ENCODE peak calls at places on chromosomes 4 and X, in six cellular contexts. Q is AG09309, M is stomach, Y is dorsolateral prefrontal cortex, W is gastrocnemius medialis, X is RWPE2. O is an unnamed sample.

GRCh38 chr4:133624744-133625143 is 475.6 kb downstream of the PCDH10 start:
- DNase-seq in Y (no peak), X (no peak), W (no peak), M (no peak), Q (no peak), O (no peak)

GRCh38 chr4:178471994-178472393 is 1029.8 kb upstream of the AGA start:
- DNase-seq in M (no peak), Q (no peak), Y (no peak), X (no peak), W (no peak), O (no peak)

GRCh38 chrX:133965321-133965720 is 20.1 kb downstream of the GPC3 start:
- DNase-seq in X (no peak), Q (no peak), Y (no peak), W (no peak), M (no peak), O (no peak)

GRCh38 chrX:9149831-9150230 is 115.9 kb upstream of the FAM9B start:
- DNase-seq in X (no peak), W (no peak), Y (no peak), Q (no peak), M (no peak), O (no peak)

GRCh38 chrX:98338544-98338943 is 1454.8 kb downstream of the RPA4 start:
- DNase-seq in M (no peak), X (no peak), Q (no peak), Y (no peak), W (no peak), O (no peak)

GRCh38 chrX:34586936-34587335 is 70.1 kb downstream of the TMEM47 start:
- DNase-seq in Q (no peak), Y (no peak), W (no peak), X (no peak), M (no peak), O (no peak)

GRCh38 chr4:140152760-140153418 is 1.1 kb downstream of the MAML3 start:
- DNase-seq in W (peak), Y (peak), X (peak), Q (no peak), M (peak), O (no peak)

GRCh38 chr4:105990933-105991332 is 95.7 kb downstream of the NPNT start:
- DNase-seq in W (peak), Y (peak), X (peak), Q (peak), M (peak), O (no peak)

GRCh38 chr4:122716825-122717448 is 15.6 kb upstream of the BBS12 start:
- DNase-seq in X (peak), Y (no peak), M (peak), W (peak), Q (no peak), O (no peak)

GRCh38 chr4:15753786-15754185 is 24.3 kb upstream of the CD38 start:
- DNase-seq in M (no peak), W (peak), X (no peak), Y (no peak), Q (no peak), O (no peak)

GRCh38 chr4:187565416-187565815 is 430.2 kb upstream of the ZFP42 start:
- DNase-seq in Y (no peak), W (no peak), X (no peak), Q (no peak), M (no peak), O (no peak)

GRCh38 chr4:103097112-103097511 is 2.5 kb downstream of the BDH2 start:
- DNase-seq in Q (no peak), X (no peak), Y (no peak), M (no peak), W (no peak), O (no peak)

GRCh38 chr4:97504713-97505112 is 638.6 kb downstream of the STPG2 start:
- DNase-seq in W (no peak), Y (no peak), Q (no peak), M (no peak), X (no peak), O (no peak)

GRCh38 chrX:39616098-39616729 is 481.5 kb downstream of the BCOR start:
- DNase-seq in M (no peak), Y (no peak), W (no peak), X (no peak), Q (no peak), O (no peak)

GRCh38 chr4:159390648-159391047 is 287.8 kb downstream of the RAPGEF2 start:
- DNase-seq in X (peak), W (no peak), Q (peak), M (no peak), Y (no peak), O (peak)

GRCh38 chr4:2261110-2261852 is 628 bp downstream of the MXD4 start:
- DNase-seq in Q (no peak), X (peak), Y (peak), W (peak), M (peak), O (no peak)

GRCh38 chr4:103018391-103019318 is 850 bp downstream of the SLC9B1 start:
- DNase-seq in X (no peak), M (no peak), Y (no peak), W (peak), Q (no peak), O (no peak)

GRCh38 chr4:2875556-2875955 is 31.9 kb downstream of the ADD1 start:
- DNase-seq in W (no peak), Q (no peak), Y (no peak), X (no peak), M (no peak), O (no peak)

GRCh38 chr4:16642897-16643296 is 255.5 kb downstream of the LDB2 start:
- DNase-seq in Y (no peak), M (no peak), Q (no peak), X (no peak), W (no peak), O (no peak)

GRCh38 chr4:125664091-125664767 is 349.5 kb downstream of the FAT4 start:
- DNase-seq in X (no peak), W (no peak), Q (no peak), M (no peak), Y (no peak), O (no peak)

GRCh38 chr4:7650606-7651400 is 216.1 kb upstream of the PSAPL1 start:
- DNase-seq in Q (no peak), W (no peak), M (no peak), Y (no peak), X (peak), O (no peak)

DNA sequence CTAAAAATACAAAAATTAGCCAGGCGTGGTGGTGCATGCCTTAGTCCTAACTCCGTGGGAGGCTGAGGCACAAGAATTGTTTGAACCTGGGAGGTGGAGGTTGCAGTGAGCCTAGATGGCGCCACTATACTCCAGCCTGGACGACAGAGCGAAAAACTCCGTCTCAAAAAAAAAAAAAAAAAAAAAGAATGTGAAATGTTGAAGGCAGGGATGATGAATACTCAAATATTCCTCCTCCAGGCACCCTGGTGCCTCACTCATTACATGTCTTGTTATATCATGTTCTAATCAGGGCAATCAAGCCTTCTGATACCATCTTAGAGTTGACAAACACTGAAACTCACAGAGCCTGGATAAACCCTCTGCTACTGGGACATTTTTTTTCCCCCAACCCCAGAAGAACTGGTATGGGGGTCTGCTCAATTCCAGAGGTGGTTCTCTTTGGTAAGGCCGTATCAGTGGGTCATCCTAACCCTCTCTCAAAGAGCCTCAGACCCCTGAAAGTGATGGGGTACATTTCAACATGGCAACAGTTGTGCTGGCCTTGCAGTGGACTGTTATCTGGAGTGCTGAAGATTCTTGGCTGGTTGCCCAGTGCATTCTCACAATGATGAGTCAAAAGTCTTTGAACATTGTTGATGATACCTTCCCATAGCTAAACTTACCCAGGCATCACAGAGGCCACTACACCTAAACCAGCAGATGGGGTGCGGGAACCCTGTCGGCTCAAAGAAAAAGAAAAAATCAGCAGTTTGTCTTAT is 2.4 kb upstream of the SH3KBP1 start:
- DNase-seq in W (no peak), M (no peak), X (peak), Q (no peak), Y (no peak), O (no peak)
- TF ChIP-seq CTCF in W (no peak), M (no peak), X (no peak), Q (peak), Y (no peak), O (no peak)

GRCh38 chr4:205097-205756 is 80.9 kb downstream of the ZNF718 start:
- DNase-seq in M (no peak), Q (no peak), X (no peak), Y (no peak), W (no peak), O (no peak)

GRCh38 chr4:206054-206453 is 81.8 kb downstream of the ZNF718 start:
- DNase-seq in X (no peak), W (no peak), Y (no peak), M (no peak), Q (no peak), O (no peak)

GRCh38 chr4:200936-201335 is 76.6 kb downstream of the ZNF718 start:
- DNase-seq in Y (no peak), M (no peak), W (no peak), X (no peak), Q (no peak), O (no peak)
- H3K4me3 ChIP-seq in Y (no peak), M (no peak), W (no peak), X (no peak), Q (no peak), O (no peak)

GRCh38 chr4:142707397-142707796 is 138.7 kb downstream of the INPP4B start:
- DNase-seq in Q (no peak), X (no peak), M (no peak), W (no peak), Y (no peak), O (no peak)
- TF ChIP-seq CTCF in Q (no peak), X (no peak), M (no peak), W (no peak), Y (no peak), O (no peak)

GRCh38 chrX:16191605-16192004 is 24.3 kb downstream of the MAGEB17 start:
- DNase-seq in Q (no peak), M (no peak), Y (no peak), X (no peak), W (no peak), O (no peak)

GRCh38 chrX:16188687-16189086 is 21.4 kb downstream of the MAGEB17 start:
- DNase-seq in Y (no peak), X (no peak), M (no peak), Q (no peak), W (no peak), O (no peak)

GRCh38 chrX:16186380-16187007 is 19.2 kb downstream of the MAGEB17 start:
- DNase-seq in Y (no peak), Q (no peak), X (no peak), M (no peak), W (no peak), O (no peak)

GRCh38 chrX:16187024-16187698 is 19.9 kb downstream of the MAGEB17 start:
- DNase-seq in Y (no peak), W (no peak), Q (no peak), M (no peak), X (no peak), O (no peak)

GRCh38 chrX:16185725-16186136 is 18.4 kb downstream of the MAGEB17 start:
- DNase-seq in X (no peak), W (no peak), Q (peak), Y (no peak), M (no peak), O (peak)
- H3K4me3 ChIP-seq in X (no peak), W (no peak), Q (no peak), Y (no peak), M (no peak), O (no peak)

GRCh38 chr4:65669981-65670330 is 333 bp downstream of the EPHA5 start:
- DNase-seq in Q (no peak), X (no peak), Y (no peak), M (no peak), W (no peak), O (no peak)

GRCh38 chr4:65668201-65669007 is 1.9 kb downstream of the EPHA5 start:
- DNase-seq in M (peak), Y (peak), Q (no peak), W (no peak), X (no peak), O (no peak)

GRCh38 chr4:65671402-65671801 is 1.1 kb upstream of the EPHA5 start:
- DNase-seq in Y (no peak), M (no peak), Q (no peak), X (no peak), W (no peak), O (no peak)

GRCh38 chr4:65669008-65669971 is 999 bp downstream of the EPHA5 start:
- DNase-seq in Q (no peak), W (no peak), M (no peak), X (no peak), Y (peak), O (no peak)

GRCh38 chr4:65670331-65671031 is at the start of gene EPHA5:
- DNase-seq in M (peak), X (peak), W (no peak), Y (peak), Q (peak), O (peak)
- TF ChIP-seq CTCF in M (no peak), X (no peak), W (no peak), Y (no peak), Q (peak), O (peak)

GRCh38 chr4:183989471-183989870 is 84.4 kb downstream of the STOX2 start:
- DNase-seq in Q (peak), X (no peak), M (no peak), Y (no peak), W (no peak), O (peak)

GRCh38 chr4:183988874-183989273 is 83.8 kb downstream of the STOX2 start:
- DNase-seq in Q (no peak), M (no peak), W (peak), X (no peak), Y (no peak), O (no peak)

GRCh38 chr4:183986645-183987528 is 81.8 kb downstream of the STOX2 start:
- DNase-seq in W (no peak), Q (no peak), Y (no peak), M (no peak), X (no peak), O (no peak)

GRCh38 chr4:183987987-183988392 is 82.9 kb downstream of the STOX2 start:
- DNase-seq in Q (peak), Y (peak), X (no peak), M (peak), W (peak), O (peak)

GRCh38 chr4:183987529-183987946 is 82.4 kb downstream of the STOX2 start:
- DNase-seq in Q (peak), M (peak), W (peak), Y (peak), X (peak), O (peak)
- H3K4me3 ChIP-seq in Q (peak), M (peak), W (peak), Y (peak), X (peak), O (peak)

GRCh38 chr4:4594531-4594930 is 52.7 kb upstream of the STX18 start:
- DNase-seq in M (no peak), W (no peak), Q (no peak), Y (no peak), X (no peak), O (no peak)

GRCh38 chr4:4592414-4592813 is 50.6 kb upstream of the STX18 start:
- DNase-seq in Y (no peak), Q (no peak), X (no peak), M (no peak), W (no peak), O (no peak)

GRCh38 chr4:4593596-4593995 is 51.7 kb upstream of the STX18 start:
- DNase-seq in M (no peak), Q (no peak), X (no peak), W (no peak), Y (no peak), O (no peak)

GRCh38 chr4:4596720-4597119 is 54.9 kb upstream of the STX18 start:
- DNase-seq in W (no peak), Q (no peak), X (no peak), Y (no peak), M (no peak), O (no peak)

GRCh38 chr4:4595252-4595651 is 53.4 kb upstream of the STX18 start:
- DNase-seq in M (no peak), X (no peak), Y (no peak), W (no peak), Q (no peak), O (no peak)
- TF ChIP-seq CTCF in M (no peak), X (no peak), Y (no peak), W (no peak), Q (peak), O (no peak)

GRCh38 chr4:88005086-88005485 is 2.3 kb upstream of the PKD2 start:
- DNase-seq in W (peak), X (no peak), Q (no peak), Y (no peak), M (no peak), O (peak)

GRCh38 chr4:88008624-88009235 is 1.3 kb downstream of the PKD2 start:
- DNase-seq in X (no peak), Q (no peak), W (no peak), Y (no peak), M (no peak), O (no peak)

GRCh38 chr4:88008133-88008621 is 742 bp downstream of the PKD2 start:
- DNase-seq in M (peak), W (no peak), X (no peak), Y (peak), Q (no peak), O (no peak)

GRCh38 chr4:88007304-88008132 is at the start of gene PKD2:
- DNase-seq in X (peak), Q (no peak), M (peak), Y (peak), W (peak), O (no peak)

GRCh38 chr4:88006956-88007303 is 505 bp upstream of the PKD2 start:
- DNase-seq in M (no peak), Y (no peak), X (no peak), W (no peak), Q (no peak), O (no peak)
- H3K4me3 ChIP-seq in M (peak), Y (peak), X (peak), W (peak), Q (peak), O (peak)

GRCh38 chr4:175560628-175561027 is 251.4 kb downstream of the GPM6A start:
- DNase-seq in X (no peak), W (no peak), M (no peak), Q (peak), Y (no peak), O (no peak)
- TF ChIP-seq CTCF in X (peak), W (no peak), M (no peak), Q (peak), Y (peak), O (no peak)